ENCODE peak calls at places on chromosome 18, in seven cellular contexts. X is nephron progenitor cell; F is occipital lobe; O is COR-L47; T is ureter; D is stimulated activated CD8-positive, alpha-beta memory T cell treated with anti-CD3 and anti-CD28 coated beads, Interleukin-15, amount 100 ng/mL, for 24 hours; I is NCI-H1105. H is an unnamed sample.

GRCh38 chr18:33114749-33115148 is 325.8 kb downstream of the CCDC178 start:
- DNase-seq in I (no peak), X (no peak), T (no peak), F (no peak), O (peak), D (no peak), H (no peak)

GRCh38 chr18:77178559-77178958 is 46.0 kb upstream of the MBP start:
- DNase-seq in D (no peak), T (no peak), O (no peak), I (no peak), X (no peak), F (no peak), H (no peak)

GRCh38 chr18:36325846-36326245 is 28.3 kb downstream of the FHOD3 start:
- DNase-seq in I (no peak), D (no peak), T (no peak), F (no peak), X (no peak), O (no peak), H (no peak)

GRCh38 chr18:36017232-36017631 is 44.8 kb downstream of the RMP24 start:
- DNase-seq in X (no peak), O (no peak), F (no peak), I (no peak), D (no peak), T (no peak), H (no peak)

GRCh38 chr18:62105373-62105772 is 81.5 kb downstream of the PIGN start:
- DNase-seq in I (no peak), D (no peak), X (no peak), F (no peak), O (no peak), T (no peak), H (no peak)

GRCh38 chr18:78090584-78090983 is 840.9 kb downstream of the GALR1 start:
- DNase-seq in X (no peak), I (peak), T (no peak), D (no peak), F (no peak), O (no peak), H (peak)

GRCh38 chr18:10123006-10123950 is 209.5 kb downstream of the VAPA start:
- DNase-seq in I (no peak), O (no peak), X (no peak), T (no peak), D (no peak), F (no peak), H (no peak)

GRCh38 chr18:37403100-37403781 is 162.4 kb downstream of the CELF4 start:
- DNase-seq in T (no peak), X (no peak), F (peak), O (peak), I (no peak), D (no peak), H (no peak)

GRCh38 chr18:3221496-3221895 is 1.7 kb upstream of the MYOM1 start:
- DNase-seq in D (no peak), I (no peak), F (no peak), X (no peak), O (no peak), T (no peak), H (no peak)

GRCh38 chr18:49185636-49186035 is 234.9 kb upstream of the SMAD7 start:
- DNase-seq in T (no peak), I (no peak), X (no peak), F (no peak), D (no peak), O (no peak), H (no peak)

GRCh38 chr18:50559750-50560680 is at the start of gene MAPK4:
- DNase-seq in X (peak), F (no peak), D (no peak), T (peak), O (peak), I (peak), H (no peak)

GRCh38 chr18:297936-298335 is 30.1 kb upstream of the THOC1 start:
- DNase-seq in T (no peak), D (no peak), X (no peak), F (no peak), I (no peak), O (no peak), H (no peak)

GRCh38 chr18:13449651-13450050 is 231.1 kb downstream of the LDLRAD4 start:
- DNase-seq in T (peak), O (no peak), X (no peak), I (no peak), F (no peak), D (no peak), H (no peak)

GRCh38 chr18:76361219-76361618 is 133.8 kb downstream of the ZNF516 start:
- DNase-seq in I (no peak), D (no peak), F (no peak), X (no peak), O (no peak), T (no peak), H (no peak)

GRCh38 chr18:9417081-9417841 is 58.1 kb upstream of the RALBP1 start:
- DNase-seq in O (peak), F (no peak), T (no peak), X (no peak), I (no peak), D (no peak), H (no peak)

GRCh38 chr18:12283666-12284065 is 24.4 kb upstream of the TUBB6 start:
- DNase-seq in D (no peak), F (no peak), I (no peak), O (no peak), X (no peak), T (no peak), H (no peak)

GRCh38 chr18:62976227-62976626 is 260.9 kb downstream of the PHLPP1 start:
- DNase-seq in T (no peak), O (no peak), X (no peak), F (no peak), I (no peak), D (no peak), H (peak)

GRCh38 chr18:13259701-13260100 is 41.1 kb downstream of the LDLRAD4 start:
- DNase-seq in T (no peak), X (no peak), O (no peak), I (no peak), F (no peak), D (no peak), H (no peak)